ENCODE peak calls at places on chromosomes 3 and 15, in five cellular contexts. Y, W, J, D and L are unnamed samples.

GRCh38 chr3:4547799-4548198 is 54.7 kb downstream of the ITPR1 start:
- DNase-seq in Y (no peak), W (no peak), J (no peak), D (no peak), L (no peak)

GRCh38 chr3:196660381-196661166 is 21.1 kb downstream of the NRROS start:
- DNase-seq in Y (no peak), W (no peak), J (no peak), D (no peak), L (no peak)

GRCh38 chr3:139132976-139133375 is 88.3 kb upstream of the PRR23C start:
- DNase-seq in Y (no peak), W (no peak), J (no peak), D (no peak), L (no peak)

GRCh38 chr3:109973733-109974132 is 636.4 kb upstream of the DPPA4 start:
- DNase-seq in Y (peak; percentile 10), W (no peak), J (no peak), D (no peak), L (peak; percentile 12)

GRCh38 chr15:93382196-93382820 is 293.3 kb upstream of the RGMA start:
- DNase-seq in Y (no peak), W (no peak), J (no peak), D (no peak), L (no peak)

GRCh38 chr15:73078722-73079121 is 26.5 kb downstream of the NEO1 start:
- DNase-seq in Y (peak; percentile 91), W (no peak), J (peak; percentile 85), D (no peak), L (peak; percentile 80)

GRCh38 chr3:170440346-170440745 is 21.7 kb downstream of the CLDN11 start:
- DNase-seq in Y (peak; percentile 20), W (no peak), J (peak; percentile 79), D (no peak), L (no peak)

GRCh38 chr3:107216711-107217110 is 160.5 kb upstream of the CCDC54 start:
- DNase-seq in Y (peak; percentile 89), W (no peak), J (peak; percentile 94), D (no peak), L (peak; percentile 99)

GRCh38 chr15:43150171-43150929 is 17.0 kb downstream of the TMEM62 start:
- DNase-seq in Y (peak; percentile 99), W (no peak), J (peak; percentile 100), D (no peak), L (peak; percentile 86)

GRCh38 chr15:74200394-74200793 is 2.2 kb downstream of the STRA6 start:
- DNase-seq in Y (peak; percentile 91), W (no peak), J (peak; percentile 87), D (peak; percentile 43), L (peak; percentile 61)

GRCh38 chr15:45112143-45112591 is 1.8 kb downstream of the DUOX2 start:
- DNase-seq in Y (no peak), W (peak; percentile 57), J (no peak), D (no peak), L (no peak)
- H3K4me2 ChIP-seq in Y (no peak overlapping the region), W (peak overlapping the region; percentile 54), J (peak overlapping the region; percentile 53), D (no peak overlapping the region), L (no peak overlapping the region)

DNA sequence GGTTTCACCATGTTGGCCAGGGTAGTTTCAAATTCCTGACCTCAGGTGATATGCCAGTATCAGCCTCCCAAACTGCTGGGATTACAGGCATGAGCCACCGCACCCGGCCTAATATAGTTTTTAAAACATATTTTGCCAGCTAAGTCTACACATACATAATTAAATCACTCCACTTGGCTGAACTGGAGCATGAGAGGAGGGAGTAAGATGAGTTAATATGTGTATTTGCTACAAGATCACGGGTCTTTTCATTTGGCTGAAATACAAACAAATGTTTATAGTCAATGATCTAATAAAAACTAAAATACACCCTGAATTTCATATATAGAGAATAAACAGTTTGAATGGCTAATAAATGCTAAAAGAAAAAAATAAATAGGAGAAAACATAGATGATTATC is 25.3 kb downstream of the SLC30A4 start:
- DNase-seq in Y (no peak), W (no peak), J (no peak), D (no peak), L (no peak)
- H2AFZ ChIP-seq in Y (no peak overlapping the region), W (no peak overlapping the region), J (no peak overlapping the region), D (no peak overlapping the region), L (no peak overlapping the region)

GRCh38 chr15:85620321-85621044 is 174.2 kb downstream of the KLHL25 start:
- DNase-seq in Y (peak; percentile 79), W (no peak), J (peak; percentile 40), D (no peak), L (peak; percentile 83)
- H3K4me1 ChIP-seq in Y (peaks cover 7% of the 10 kb centered on the region), W (peaks cover 14% of the 10 kb centered on the region), J (peaks cover 62% of the 10 kb centered on the region), D (no peaks in the 10 kb centered on the region), L (peaks cover 40% of the 10 kb centered on the region)

GRCh38 chr3:165463546-165463945 is 267.4 kb upstream of the SLITRK3 start:
- DNase-seq in Y (no peak), W (no peak), J (no peak), D (no peak), L (peak; percentile 60)
- H3K4me2 ChIP-seq in Y (no peak overlapping the region), W (no peak overlapping the region), J (peak overlapping the region; percentile 76), D (no peak overlapping the region), L (no peak overlapping the region)

GRCh38 chr3:66220066-66220465 is 735 bp upstream of the SLC25A26 start:
- DNase-seq in Y (peak; percentile 3), W (no peak), J (no peak), D (no peak), L (no peak)
- H2AFZ ChIP-seq in Y (no peak overlapping the region), W (no peak overlapping the region), J (peak overlapping the region; percentile 71), D (peak overlapping the region; percentile 100), L (no peak overlapping the region)

DNA sequence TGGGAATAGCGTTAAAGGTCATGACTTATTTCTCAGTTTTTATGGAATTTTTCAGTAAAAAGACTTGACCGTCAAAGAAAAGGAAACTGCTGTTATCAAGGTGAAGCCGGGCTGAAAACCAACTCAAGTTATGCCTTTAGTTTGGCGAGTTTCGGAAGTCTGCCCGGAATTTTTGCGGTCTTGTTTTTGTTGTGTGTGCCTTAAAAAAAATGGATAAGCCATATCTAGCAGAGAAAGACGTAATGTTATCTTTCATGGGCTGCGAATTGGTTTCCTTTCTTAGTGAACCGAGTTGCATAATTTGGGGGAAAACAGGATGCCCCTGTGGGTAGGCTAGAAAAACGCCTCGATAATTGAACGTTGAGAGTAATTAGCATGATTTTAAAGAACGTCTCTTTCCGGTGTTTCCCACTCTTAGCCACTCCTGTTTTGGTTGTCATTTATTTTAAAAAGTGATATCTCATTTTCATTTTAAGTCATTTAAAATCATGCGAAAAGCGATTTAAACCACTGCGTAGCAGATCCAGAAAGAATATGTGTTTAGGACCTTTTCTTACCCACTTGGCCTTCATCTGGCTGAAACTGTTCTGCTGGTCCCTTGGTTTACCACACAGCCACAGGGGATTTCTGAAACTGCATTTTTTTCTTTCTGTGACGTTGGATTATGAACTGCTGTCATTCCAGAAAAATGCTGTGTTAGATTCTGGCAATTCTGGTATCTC is 1.2 kb downstream of the NFKBIZ start:
- DNase-seq in Y (peak; percentile 77), W (no peak), J (peak; percentile 49), D (no peak), L (peak; percentile 77)
- H3K4me1 ChIP-seq in Y (peaks cover 7% of the 10 kb centered on the region), W (peaks cover 2% of the 10 kb centered on the region), J (peaks cover 20% of the 10 kb centered on the region), D (peaks cover 9% of the 10 kb centered on the region), L (peaks cover 9% of the 10 kb centered on the region)

DNA sequence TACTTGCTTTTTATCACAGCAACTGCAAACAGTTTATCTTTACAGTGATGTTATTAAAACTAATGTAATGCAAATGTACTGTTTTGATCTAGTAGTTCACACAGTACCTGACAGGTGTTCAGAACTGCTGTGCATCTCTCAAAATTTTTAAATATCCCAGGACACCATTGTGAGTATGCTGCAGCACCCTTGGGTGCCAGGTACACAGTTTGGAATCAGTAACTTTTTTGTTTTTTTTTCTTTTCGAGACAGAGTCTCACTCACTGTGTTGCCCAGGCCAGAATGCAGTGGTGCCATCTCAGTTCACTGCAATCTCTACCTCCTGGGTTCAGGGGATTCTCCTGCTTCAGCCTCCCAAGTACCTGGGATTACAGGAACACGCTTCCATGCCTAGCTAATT is 3.0 kb downstream of the KNL1 start:
- DNase-seq in Y (no peak), W (no peak), J (no peak), D (no peak), L (no peak)
- H3K4me2 ChIP-seq in Y (no peak overlapping the region), W (no peak overlapping the region), J (no peak overlapping the region), D (no peak overlapping the region), L (no peak overlapping the region)